ENCODE peak calls at places on chromosomes 5 and 9, in seven cellular contexts. D is GM23338, X is cardiac muscle cell, Z is K562, M is mucosa of descending colon, P is adrenal gland, Q is heart left ventricle. N is an unnamed sample.

GRCh38 chr9:131739988-131740648 is at the start of gene RAPGEF1:
- DNase-seq in D (peak; percentile 77), X (peak; percentile 59), Z (peak; percentile 90), M (peak; percentile 88), P (peak; percentile 66), Q (peak; percentile 72), N (no peak)

GRCh38 chr9:133715866-133716563 is 22.1 kb downstream of the SARDH start:
- DNase-seq in D (peak; percentile 71), X (peak; percentile 66), Z (peak; percentile 30), M (peak; percentile 31), P (no peak), Q (peak; percentile 48), N (no peak)

GRCh38 chr9:16150501-16150900 is 597.7 kb downstream of the CCDC171 start:
- DNase-seq in D (no peak), X (peak; percentile 80), Z (no peak), M (no peak), P (peak; percentile 60), Q (peak; percentile 24), N (no peak)

GRCh38 chr9:110115341-110115820 is 92.6 kb downstream of the C9orf152 start:
- DNase-seq in D (no peak), X (peak; percentile 61), Z (no peak), M (no peak), P (peak; percentile 19), Q (peak; percentile 52), N (no peak)

GRCh38 chr5:42791151-42791550 is 20.5 kb downstream of the SELENOP start:
- DNase-seq in D (no peak), X (no peak), Z (no peak), M (no peak), P (no peak), Q (no peak), N (no peak)

GRCh38 chr5:153613143-153613542 is 122.7 kb downstream of the GRIA1 start:
- DNase-seq in D (no peak), X (no peak), Z (no peak), M (no peak), P (no peak), Q (no peak), N (no peak)

GRCh38 chr5:41338276-41338675 is 124.9 kb upstream of the C6 start:
- DNase-seq in D (no peak), X (peak; percentile 37), Z (no peak), M (no peak), P (no peak), Q (no peak), N (no peak)

GRCh38 chr9:94993821-94994165 is 267.3 kb downstream of the AOPEP start:
- DNase-seq in D (no peak), X (no peak), Z (no peak), M (no peak), P (no peak), Q (no peak), N (no peak)

GRCh38 chr5:160188151-160188967 is 40.9 kb upstream of the FABP6 start:
- DNase-seq in D (peak; percentile 96), X (peak; percentile 88), Z (peak; percentile 69), M (peak; percentile 66), P (peak; percentile 82), Q (peak; percentile 60), N (no peak)

GRCh38 chr5:169302491-169303118 is 1.7 kb upstream of the SLIT3 start:
- DNase-seq in D (peak; percentile 88), X (peak; percentile 91), Z (peak; percentile 72), M (peak; percentile 70), P (peak; percentile 75), Q (peak; percentile 58), N (peak; percentile 45)

GRCh38 chr5:59065551-59065950 is 482.7 kb downstream of the RAB3C start:
- DNase-seq in D (no peak), X (no peak), Z (no peak), M (no peak), P (no peak), Q (no peak), N (no peak)

GRCh38 chr5:79728396-79728795 is 38.8 kb downstream of the CMYA5 start:
- DNase-seq in D (no peak), X (no peak), Z (no peak), M (no peak), P (no peak), Q (no peak), N (no peak)

GRCh38 chr9:86966852-86967511 is 19.7 kb upstream of the GAS1 start:
- DNase-seq in D (no peak), X (no peak), Z (no peak), M (no peak), P (no peak), Q (no peak), N (no peak)

GRCh38 chr9:96853711-96854072 is 622 bp downstream of the ZNF782 start:
- DNase-seq in D (no peak), X (no peak), Z (no peak), M (no peak), P (no peak), Q (no peak), N (no peak)

GRCh38 chr9:114200721-114201300 is 45.5 kb downstream of the COL27A1 start:
- DNase-seq in D (no peak), X (no peak), Z (no peak), M (no peak), P (no peak), Q (no peak), N (no peak)

DNA sequence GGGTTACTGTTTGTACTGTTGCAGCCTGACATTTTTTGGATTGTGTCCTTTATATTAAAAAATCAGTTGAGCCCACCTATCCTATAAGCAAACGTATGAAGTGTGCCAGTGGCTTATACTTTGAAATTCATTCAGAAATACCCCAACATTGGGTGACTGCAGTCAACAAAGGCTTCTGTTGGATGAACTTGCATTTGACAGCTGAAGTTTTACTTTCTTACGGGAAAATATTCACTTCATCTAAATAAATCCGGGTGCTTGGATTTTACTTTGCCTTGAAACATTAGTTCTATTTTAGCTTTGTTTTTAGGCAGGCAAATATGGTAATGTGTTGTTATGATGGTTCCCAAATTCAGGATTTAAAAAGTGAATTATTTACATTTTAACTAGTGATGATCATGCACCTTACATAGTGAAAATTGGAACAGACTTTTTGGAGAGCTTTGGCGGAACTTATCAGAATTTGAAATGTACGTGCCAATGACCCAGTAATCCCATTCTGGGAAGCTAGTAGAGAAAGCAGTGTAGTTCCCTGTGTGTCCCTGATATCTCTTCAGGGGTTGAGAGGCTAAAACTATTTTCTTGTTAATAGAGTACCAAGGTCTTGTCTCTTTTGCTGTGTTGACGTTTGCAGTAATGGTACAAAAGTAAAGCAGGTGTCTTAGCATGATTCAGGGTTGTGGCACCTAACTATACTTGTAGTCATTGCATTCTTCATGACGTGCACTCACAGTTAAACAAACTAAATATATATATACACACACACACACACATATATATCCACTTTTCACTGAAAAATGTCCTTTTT is 21.9 kb downstream of the EXOSC2 start:
- DNase-seq in D (no peak), X (no peak), Z (no peak), M (no peak), P (no peak), Q (no peak), N (no peak)
- H3K4me3 ChIP-seq in D (peak overlapping the region; percentile 86), X (peak overlapping the region; percentile 89), Z (peak overlapping the region; percentile 98), M (peak overlapping the region; percentile 10), P (peak overlapping the region; percentile 82), Q (peak overlapping the region; percentile 67), N (peak overlapping the region; percentile 95)

GRCh38 chr5:123132330-123132729 is 43.3 kb downstream of the PRDM6 start:
- DNase-seq in D (no peak), X (peak; percentile 47), Z (no peak), M (no peak), P (no peak), Q (no peak), N (no peak)

GRCh38 chr5:123133438-123134100 is 44.5 kb downstream of the PRDM6 start:
- DNase-seq in D (no peak), X (no peak), Z (no peak), M (no peak), P (no peak), Q (no peak), N (no peak)

GRCh38 chr5:123129811-123130210 is 40.8 kb downstream of the PRDM6 start:
- DNase-seq in D (no peak), X (no peak), Z (no peak), M (no peak), P (no peak), Q (no peak), N (no peak)

GRCh38 chr5:123134653-123135181 is 45.7 kb downstream of the PRDM6 start:
- DNase-seq in D (no peak), X (no peak), Z (no peak), M (no peak), P (no peak), Q (no peak), N (no peak)

GRCh38 chr5:123131805-123132204 is 42.8 kb downstream of the PRDM6 start:
- DNase-seq in D (no peak), X (no peak), Z (no peak), M (no peak), P (no peak), Q (no peak), N (no peak)
- H3K36me3 ChIP-seq in D (no peaks in the 10 kb centered on the region), X (no peaks in the 10 kb centered on the region), Z (no peaks in the 10 kb centered on the region), M (no peaks in the 10 kb centered on the region), P (no peaks in the 10 kb centered on the region), Q (no peaks in the 10 kb centered on the region), N (no peaks in the 10 kb centered on the region)

DNA sequence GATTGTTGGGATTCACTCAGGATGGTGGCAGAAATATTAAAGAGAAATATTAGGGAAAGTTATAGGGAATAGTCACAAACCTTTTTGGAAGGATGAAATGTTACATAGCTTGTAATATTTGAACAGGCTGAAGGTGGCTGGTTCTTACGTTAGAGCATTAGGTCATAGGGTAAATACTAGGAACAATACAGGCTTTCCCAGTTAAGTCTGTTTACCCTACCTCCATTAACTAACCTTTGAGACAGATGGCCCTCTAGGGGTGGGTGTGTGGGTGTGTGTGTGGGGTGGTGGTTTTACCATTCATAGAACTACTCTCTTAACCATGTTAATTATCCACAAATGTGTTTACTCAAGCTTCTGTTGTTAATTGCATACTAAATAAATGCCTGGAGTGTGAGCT is 94.3 kb upstream of the STK32A start:
- DNase-seq in D (no peak), X (no peak), Z (no peak), M (no peak), P (no peak), Q (no peak), N (no peak)
- TF ChIP-seq CTCF in D (no peak), X (no peak), Z (no peak), M (no peak), P (no peak), Q (no peak), N (no peak)

GRCh38 chr5:1791176-1791575 is 8.5 kb downstream of the MRPL36 start:
- DNase-seq in D (no peak), X (no peak), Z (no peak), M (no peak), P (no peak), Q (no peak), N (no peak)

GRCh38 chr5:1794896-1795290 is 4.7 kb downstream of the MRPL36 start:
- DNase-seq in D (no peak), X (no peak), Z (no peak), M (no peak), P (no peak), Q (no peak), N (no peak)

GRCh38 chr5:1793966-1794895 is 5.4 kb downstream of the MRPL36 start:
- DNase-seq in D (no peak), X (peak; percentile 81), Z (no peak), M (peak; percentile 41), P (no peak), Q (no peak), N (no peak)

GRCh38 chr5:1792842-1793266 is 6.8 kb downstream of the MRPL36 start:
- DNase-seq in D (no peak), X (peak; percentile 89), Z (no peak), M (no peak), P (no peak), Q (no peak), N (no peak)

DNA sequence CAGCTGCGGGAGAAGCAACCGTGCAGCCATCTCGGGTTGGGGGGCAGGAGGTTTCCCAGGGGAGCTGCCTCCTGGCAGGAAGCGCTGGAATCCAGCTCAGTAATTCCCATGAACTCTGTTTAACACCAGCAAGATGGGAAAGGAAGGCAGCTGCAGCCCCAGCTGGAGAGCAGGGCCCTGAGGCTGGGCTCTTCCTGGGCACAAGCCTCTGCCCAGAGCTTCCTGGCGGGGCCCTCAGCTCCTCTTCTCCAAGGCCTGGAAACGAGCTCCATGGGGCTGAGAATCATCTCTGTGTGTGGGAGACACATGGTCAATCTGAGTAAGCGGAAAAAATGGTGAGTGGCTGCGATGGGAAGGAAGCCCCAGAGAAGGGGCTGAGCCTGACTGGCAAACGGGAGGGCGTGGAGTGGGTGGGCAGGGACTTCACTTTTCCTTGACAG is 6.3 kb downstream of the MRPL36 start:
- DNase-seq in D (no peak), X (peak; percentile 50), Z (no peak), M (no peak), P (no peak), Q (no peak), N (no peak)
- H3K4me3 ChIP-seq in D (no peak overlapping the region), X (no peak overlapping the region), Z (no peak overlapping the region), M (no peak overlapping the region), P (no peak overlapping the region), Q (no peak overlapping the region), N (no peak overlapping the region)

N was measured in kidney epithelial cell.